ENCODE peak calls at places on chromosomes 11 and 22, in seven cellular contexts. H is CD4-positive, CD25-positive, alpha-beta regulatory T cell; A is gastrocnemius medialis; Y is lower lobe of right lung; J is psoas muscle; E is ovary; Z is stomach. X is an unnamed sample. For H3K27me3 and H3K4me1, the result is how much of the 10 kb centered on the place peaks cover.

GRCh38 chr22:46791201-46791731 is 28.8 kb downstream of the TBC1D22A start:
- DNase-seq in H (peak), A (no peak), Y (no peak), J (peak), E (peak), Z (peak), X (peak)

GRCh38 chr11:32792948-32793475 is 1.4 kb downstream of the CCDC73 start:
- DNase-seq in H (peak), A (no peak), Y (no peak), J (no peak), E (peak), Z (peak), X (peak)

GRCh38 chr11:69052343-69053168 is 3.8 kb downstream of the TPCN2 start:
- DNase-seq in H (no peak), A (no peak), Y (no peak), J (no peak), E (no peak), Z (no peak), X (no peak)

GRCh38 chr11:47946682-47947575 is 33.4 kb upstream of the PTPRJ start:
- DNase-seq in H (no peak), A (peak), Y (peak), J (peak), E (peak), Z (peak), X (peak)

GRCh38 chr11:106077609-106078517 is at the start of gene AASDHPPT:
- DNase-seq in H (no peak), A (peak), Y (no peak), J (no peak), E (peak), Z (peak), X (no peak)

GRCh38 chr22:46936378-46936916 is 174.0 kb downstream of the TBC1D22A start:
- DNase-seq in H (no peak), A (no peak), Y (no peak), J (no peak), E (no peak), Z (no peak), X (no peak)

GRCh38 chr11:62601114-62601363 is 626 bp downstream of the MTA2 start:
- DNase-seq in H (peak), A (no peak), Y (no peak), J (no peak), E (no peak), Z (peak), X (peak)

GRCh38 chr11:46743693-46744339 is 24.8 kb downstream of the F2 start:
- DNase-seq in H (no peak), A (no peak), Y (no peak), J (no peak), E (no peak), Z (no peak), X (peak)

GRCh38 chr22:29257751-29258181 is 10.0 kb downstream of the RHBDD3 start:
- DNase-seq in H (no peak), A (no peak), Y (no peak), J (no peak), E (no peak), Z (no peak), X (no peak)

DNA sequence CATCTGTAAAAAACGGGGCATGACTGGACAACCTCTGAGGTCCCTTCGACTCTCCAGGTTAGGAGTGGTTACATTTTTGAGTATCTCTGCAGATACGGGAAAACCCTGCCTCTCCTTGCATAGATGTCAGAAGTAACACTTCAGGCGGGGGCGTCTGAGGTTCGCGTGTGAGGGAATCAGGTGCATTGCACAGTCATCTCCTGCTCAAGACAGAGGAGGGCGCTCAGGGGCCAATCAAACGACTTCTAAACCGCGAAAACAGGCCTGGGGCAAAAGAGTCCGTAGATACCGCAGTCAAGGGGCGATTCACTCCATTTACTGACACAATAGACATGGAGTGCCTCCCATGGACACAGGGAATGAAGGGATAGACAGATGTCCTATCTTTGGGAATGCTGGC is 31.7 kb downstream of the KIRREL3 start:
- DNase-seq in H (no peak), A (no peak), Y (no peak), J (no peak), E (no peak), Z (no peak), X (no peak)
- H3K27me3 ChIP-seq in H (under half), A (under half), Y (under half), J (under half), E (under half), Z (under half), X (under half)

DNA sequence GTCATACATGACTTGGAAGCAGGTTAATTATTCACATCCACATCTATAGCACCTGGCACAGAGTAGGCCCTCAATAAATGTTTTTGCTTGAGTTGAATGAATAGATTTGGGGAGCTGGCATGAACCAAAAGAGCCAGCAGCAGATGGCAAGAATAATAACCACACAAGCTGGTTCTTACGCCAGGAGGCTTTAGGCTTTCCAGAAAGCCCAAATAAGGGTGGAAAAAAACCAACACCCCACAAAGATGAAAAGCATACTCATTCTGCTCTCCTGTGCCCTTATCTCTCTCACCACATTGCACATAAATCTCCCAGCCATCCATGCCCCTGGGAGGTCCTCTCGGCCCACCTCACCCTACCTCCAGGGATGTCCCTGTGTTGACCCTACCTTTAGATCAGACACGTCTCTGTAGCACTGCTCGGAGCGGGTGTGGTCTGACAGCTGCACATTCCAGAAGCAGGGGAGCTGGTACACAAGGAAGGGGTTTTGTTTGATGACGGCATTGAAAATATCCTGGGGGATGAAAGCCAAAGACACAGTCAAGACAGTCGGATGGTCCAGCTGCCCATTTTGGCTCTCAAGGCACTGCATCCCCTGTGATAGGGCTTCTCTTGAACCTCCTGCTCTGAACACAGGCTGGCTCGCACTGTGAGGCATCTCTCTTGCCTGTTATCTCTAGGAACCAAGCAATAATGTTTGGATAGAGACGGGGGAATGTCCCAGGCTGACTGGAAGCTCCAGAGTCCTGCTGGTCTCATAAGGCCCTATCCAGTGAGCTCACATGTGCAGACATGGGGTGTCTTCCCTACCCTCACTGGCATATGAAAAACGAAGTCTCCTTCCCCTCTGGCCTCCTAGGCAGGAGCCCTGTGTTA is 323.6 kb upstream of the SYN3 start:
- DNase-seq in H (no peak), A (no peak), Y (no peak), J (no peak), E (no peak), Z (no peak), X (no peak)
- H3K4me1 ChIP-seq in H (under half), A (under half), Y (under half), J (under half), E (under half), Z (under half), X (under half)

GRCh38 chr11:95999604-96000003 is 75.7 kb upstream of the MTMR2 start:
- DNase-seq in H (no peak), A (no peak), Y (no peak), J (no peak), E (no peak), Z (no peak), X (no peak)
- H3K27ac ChIP-seq in H (no peak), A (peak), Y (peak), J (peak), E (peak), Z (no peak), X (no peak)

DNA sequence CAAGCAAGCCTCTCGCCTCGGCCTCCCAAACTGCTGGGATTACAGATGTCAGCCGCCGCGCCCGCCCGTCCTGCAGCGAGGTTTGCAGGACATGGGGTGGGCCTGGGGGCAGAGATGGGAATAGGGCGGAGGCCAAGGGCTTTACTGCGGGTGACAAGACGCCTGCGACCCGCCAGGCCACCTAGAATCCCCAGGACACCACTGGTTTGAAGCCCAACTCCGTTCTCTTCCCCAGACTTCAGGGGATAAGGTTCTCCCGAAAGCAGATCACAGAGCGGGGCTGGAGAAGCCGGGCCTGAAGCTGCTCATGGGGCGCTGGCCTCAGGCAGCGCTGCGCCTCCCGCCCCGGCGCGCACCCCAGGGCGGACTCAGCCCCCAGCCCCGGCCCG is 354 bp downstream of the POLR2L start:
- DNase-seq in H (no peak), A (no peak), Y (no peak), J (no peak), E (no peak), Z (no peak), X (no peak)
- H3K27me3 ChIP-seq in H (under half), A (under half), Y (under half), J (under half), E (under half), Z (under half), X (under half)

DNA sequence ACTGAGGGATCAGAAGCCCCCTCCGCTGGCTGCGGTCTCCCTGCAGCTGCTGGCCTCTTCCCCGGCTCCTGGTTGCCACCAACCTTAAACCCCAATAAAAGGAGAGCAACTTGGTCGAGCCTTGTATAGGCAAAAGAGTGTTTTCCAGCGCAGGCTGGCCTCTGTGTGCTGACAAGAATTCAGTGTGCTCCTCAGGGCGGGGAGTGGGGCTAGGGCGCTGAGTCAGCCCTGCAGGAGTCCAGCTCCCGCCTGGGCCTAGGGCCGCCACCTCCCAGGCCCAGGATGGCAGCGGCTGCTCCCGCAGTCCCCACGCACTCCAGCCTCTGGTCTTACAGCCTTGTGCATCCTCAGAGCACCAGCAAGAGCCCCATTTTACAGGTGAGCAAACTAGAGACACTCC is at the start of gene SHISAL1:
- DNase-seq in H (no peak), A (no peak), Y (no peak), J (no peak), E (no peak), Z (no peak), X (no peak)
- H3K4me1 ChIP-seq in H (under half), A (under half), Y (under half), J (under half), E (under half), Z (under half), X (under half)